ENCODE peak calls at places on chromosomes 16 and 17, in four cellular contexts. V, W, G and C are unnamed samples.

GRCh38 chr17:60781880-60782412 is 104.3 kb downstream of the BCAS3 start:
- DNase-seq in V (no peak), W (no peak), G (no peak), C (no peak)

GRCh38 chr17:76700290-76700626 is 10.5 kb downstream of the MXRA7 start:
- DNase-seq in V (no peak), W (no peak), G (no peak), C (no peak)

GRCh38 chr16:78290498-78291271 is 191.2 kb downstream of the WWOX start:
- DNase-seq in V (no peak), W (no peak), G (no peak), C (no peak)

GRCh38 chr17:7846063-7846735 is 8.7 kb upstream of the TMEM88 start:
- DNase-seq in V (no peak), W (no peak), G (no peak), C (no peak)

GRCh38 chr17:19534562-19535149 is 1.0 kb downstream of the SLC47A1 start:
- DNase-seq in V (peak; percentile 11), W (no peak), G (no peak), C (peak; percentile 33)

GRCh38 chr17:19305761-19306159 is 56.8 kb downstream of the B9D1 start:
- DNase-seq in V (no peak), W (no peak), G (no peak), C (no peak)

GRCh38 chr17:81399481-81400153 is 4.4 kb downstream of the BAHCC1 start:
- DNase-seq in V (no peak), W (no peak), G (no peak), C (no peak)

GRCh38 chr16:49513040-49513439 is 139.4 kb downstream of the C16orf78 start:
- DNase-seq in V (no peak), W (peak; percentile 23), G (no peak), C (no peak)

GRCh38 chr17:9647014-9647413 is 1.7 kb downstream of the USP43 start:
- DNase-seq in V (no peak), W (no peak), G (no peak), C (no peak)

GRCh38 chr17:1532836-1533602 is 16.6 kb upstream of the INPP5K start:
- DNase-seq in V (peak; percentile 45), W (no peak), G (no peak), C (peak; percentile 33)

GRCh38 chr16:3745751-3746355 is 28.5 kb upstream of the TRAP1 start:
- DNase-seq in V (no peak), W (no peak), G (no peak), C (no peak)

GRCh38 chr16:86576591-86577313 is 1.6 kb upstream of the FOXL1 start:
- DNase-seq in V (no peak), W (no peak), G (no peak), C (no peak)

GRCh38 chr17:77535892-77536291 is 395.1 kb downstream of the SEC14L1 start:
- DNase-seq in V (no peak), W (no peak), G (no peak), C (no peak)

GRCh38 chr16:71524566-71525553 is 1.4 kb upstream of the CHST4 start:
- DNase-seq in V (no peak), W (no peak), G (no peak), C (no peak)

GRCh38 chr17:56488800-56489199 is 104.7 kb upstream of the NOG start:
- DNase-seq in V (no peak), W (no peak), G (no peak), C (no peak)

GRCh38 chr16:66976746-66977145 is 11.6 kb upstream of the CES4A start:
- DNase-seq in V (no peak), W (no peak), G (no peak), C (no peak)

GRCh38 chr17:59371426-59372099 is 40.1 kb downstream of the YPEL2 start:
- DNase-seq in V (no peak), W (no peak), G (no peak), C (no peak)

GRCh38 chr16:86224629-86225028 is 285.7 kb upstream of the FOXF1 start:
- DNase-seq in V (no peak), W (no peak), G (no peak), C (no peak)

GRCh38 chr16:84315422-84315821 is 20.7 kb downstream of the WFDC1 start:
- DNase-seq in V (no peak), W (no peak), G (no peak), C (no peak)

GRCh38 chr17:1518410-1518809 is 2.0 kb upstream of the INPP5K start:
- DNase-seq in V (no peak), W (no peak), G (no peak), C (no peak)

GRCh38 chr17:77962349-77962748 is 3.8 kb downstream of the TNRC6C start:
- DNase-seq in V (no peak), W (no peak), G (no peak), C (no peak)

GRCh38 chr16:65816556-65816955 is 549.9 kb upstream of the CDH5 start:
- DNase-seq in V (no peak), W (no peak), G (no peak), C (no peak)

GRCh38 chr17:42521036-42521435 is 15.0 kb upstream of the NAGLU start:
- DNase-seq in V (no peak), W (no peak), G (no peak), C (no peak)

GRCh38 chr17:79614248-79614647 is 3.4 kb upstream of the RBFOX3 start:
- DNase-seq in V (no peak), W (no peak), G (no peak), C (no peak)

GRCh38 chr17:76038050-76038449 is 10.9 kb upstream of the EVPL start:
- DNase-seq in V (no peak), W (no peak), G (no peak), C (no peak)